ENCODE peak calls at places on chromosomes 11 and 22, in four cellular contexts. Q is frontal cortex; D is CD8-positive, alpha-beta memory T cell; V is activated T-helper 1 cell treated with anti-CD3 and anti-CD28 coated beads, Interleukin-2, amount 50 U/mL, for 16 hours. Z is an unnamed sample.
A peak's percentile ranks its signal among the peaks of the same experiment; 100 is the strongest.

GRCh38 chr11:75577198-75577597 is 15.1 kb downstream of the SERPINH1 start:
- DNase-seq in Q (no peak), D (peak; percentile 29), V (peak; percentile 48), Z (peak; percentile 44)

GRCh38 chr11:35580397-35580781 is 37.9 kb upstream of the FJX1 start:
- DNase-seq in Q (no peak), D (no peak), V (no peak), Z (no peak)

GRCh38 chr11:134532921-134533421 is 120.9 kb upstream of the B3GAT1 start:
- DNase-seq in V (no peak), D (no peak), Q (no peak), Z (no peak)

GRCh38 chr22:31829505-31829904 is 75.7 kb downstream of the DEPDC5 start:
- DNase-seq in Q (no peak), V (no peak), D (no peak), Z (no peak)

GRCh38 chr11:11218287-11218986 is 134.6 kb downstream of the CSNK2A3 start:
- DNase-seq in V (no peak), D (no peak), Q (no peak), Z (no peak)

GRCh38 chr11:68843703-68844312 is 2.1 kb upstream of the CPT1A start:
- DNase-seq in V (peak; percentile 46), Q (no peak), D (peak; percentile 66), Z (peak; percentile 58)

GRCh38 chr11:75668508-75669297 is at the start of gene MAP6:
- DNase-seq in D (no peak), Q (peak; percentile 58), V (peak; percentile 5), Z (no peak)

GRCh38 chr11:28303477-28304191 is 195.4 kb downstream of the METTL15 start:
- DNase-seq in D (no peak), Q (no peak), V (no peak), Z (no peak)

GRCh38 chr11:57249384-57250319 is 12.6 kb upstream of the APLNR start:
- DNase-seq in D (no peak), Q (no peak), V (no peak), Z (no peak)

GRCh38 chr22:27913162-27913741 is 5.8 kb downstream of the PITPNB start:
- DNase-seq in D (no peak), Q (no peak), V (no peak), Z (no peak)

GRCh38 chr11:64723907-64724862 is 1.2 kb upstream of the NRXN2 start:
- DNase-seq in D (no peak), V (no peak), Q (no peak), Z (no peak)

GRCh38 chr22:49767355-49768062 is 60.2 kb downstream of the BRD1 start:
- DNase-seq in D (peak; percentile 34), Q (no peak), V (peak; percentile 3), Z (no peak)

GRCh38 chr11:18612394-18612793 is 12.8 kb downstream of the MISFA start:
- DNase-seq in V (no peak), D (no peak), Q (no peak), Z (no peak)

GRCh38 chr11:113951487-113951886 is 23.4 kb upstream of the HTR3A start:
- DNase-seq in V (no peak), Q (no peak), D (no peak), Z (no peak)

GRCh38 chr22:36055376-36056310 is 27.0 kb upstream of the RBFOX2 start:
- DNase-seq in D (no peak), Q (no peak), V (no peak), Z (no peak)

GRCh38 chr11:66334605-66335442 is 1.4 kb downstream of the RIN1 start:
- DNase-seq in D (no peak), V (no peak), Q (no peak), Z (no peak)

GRCh38 chr11:126991596-126991995 is 9.0 kb downstream of the KIRREL3 start:
- DNase-seq in V (no peak), Q (no peak), D (no peak), Z (no peak)

Z was measured in activated CD4-positive, CD25-positive, alpha-beta regulatory T cell.